ENCODE peak calls at places on chromosome 12, in five cellular contexts. W, C, B, S and X are unnamed samples.

GRCh38 chr12:4118601-4119156 is 154.9 kb upstream of the CCND2 start:
- DNase-seq in W (no peak), C (no peak), B (no peak), S (no peak), X (no peak)

GRCh38 chr12:24759155-24759554 is 189.7 kb downstream of the BCAT1 start:
- DNase-seq in W (no peak), C (no peak), B (no peak), S (no peak), X (no peak)

GRCh38 chr12:101695698-101696097 is 1.7 kb upstream of the CHPT1 start:
- DNase-seq in W (no peak), C (no peak), B (no peak), S (peak; percentile 53), X (no peak)

GRCh38 chr12:113271853-113272561 is 50.7 kb downstream of the TPCN1 start:
- DNase-seq in W (peak; percentile 85), C (peak; percentile 91), B (peak; percentile 37), S (no peak), X (peak; percentile 74)

GRCh38 chr12:21500786-21501257 is 613 bp downstream of the RECQL start:
- DNase-seq in W (no peak), C (no peak), B (no peak), S (no peak), X (no peak)

GRCh38 chr12:124379938-124380754 is 85.3 kb downstream of the RFLNA start:
- DNase-seq in W (peak; percentile 66), C (peak; percentile 81), B (no peak), S (peak; percentile 97), X (peak; percentile 71)

GRCh38 chr12:99984271-99985128 is at the start of gene ANKS1B:
- DNase-seq in W (peak; percentile 34), C (peak; percentile 38), B (no peak), S (peak; percentile 49), X (no peak)

GRCh38 chr12:28640519-28640918 is 450.3 kb downstream of the CCDC91 start:
- DNase-seq in W (no peak), C (no peak), B (no peak), S (no peak), X (no peak)

GRCh38 chr12:53983580-53984572 is 1.1 kb upstream of the HOXC10 start:
- DNase-seq in W (no peak), C (no peak), B (no peak), S (no peak), X (no peak)

GRCh38 chr12:121590476-121591143 is 9.8 kb upstream of the KDM2B start:
- DNase-seq in W (no peak), C (no peak), B (no peak), S (no peak), X (no peak)

GRCh38 chr12:16726879-16727278 is 120.9 kb upstream of the LMO3 start:
- DNase-seq in W (no peak), C (no peak), B (no peak), S (no peak), X (peak; percentile 39)

GRCh38 chr12:113222730-113223531 is 1.7 kb downstream of the TPCN1 start:
- DNase-seq in W (peak; percentile 62), C (peak; percentile 87), B (no peak), S (peak; percentile 89), X (peak; percentile 79)

GRCh38 chr12:12017798-12018197 is 52.9 kb upstream of the BCL2L14 start:
- DNase-seq in W (no peak), C (no peak), B (no peak), S (no peak), X (no peak)

GRCh38 chr12:8996682-8997405 is 7.5 kb downstream of the KLRG1 start:
- DNase-seq in W (no peak), C (no peak), B (no peak), S (no peak), X (no peak)

GRCh38 chr12:128811806-128812205 is 12.0 kb downstream of the SLC15A4 start:
- DNase-seq in W (no peak), C (no peak), B (no peak), S (no peak), X (no peak)

GRCh38 chr12:51907864-51908425 is 641 bp downstream of the ACVRL1 start:
- DNase-seq in W (no peak), C (peak; percentile 7), B (no peak), S (no peak), X (no peak)

DNA sequence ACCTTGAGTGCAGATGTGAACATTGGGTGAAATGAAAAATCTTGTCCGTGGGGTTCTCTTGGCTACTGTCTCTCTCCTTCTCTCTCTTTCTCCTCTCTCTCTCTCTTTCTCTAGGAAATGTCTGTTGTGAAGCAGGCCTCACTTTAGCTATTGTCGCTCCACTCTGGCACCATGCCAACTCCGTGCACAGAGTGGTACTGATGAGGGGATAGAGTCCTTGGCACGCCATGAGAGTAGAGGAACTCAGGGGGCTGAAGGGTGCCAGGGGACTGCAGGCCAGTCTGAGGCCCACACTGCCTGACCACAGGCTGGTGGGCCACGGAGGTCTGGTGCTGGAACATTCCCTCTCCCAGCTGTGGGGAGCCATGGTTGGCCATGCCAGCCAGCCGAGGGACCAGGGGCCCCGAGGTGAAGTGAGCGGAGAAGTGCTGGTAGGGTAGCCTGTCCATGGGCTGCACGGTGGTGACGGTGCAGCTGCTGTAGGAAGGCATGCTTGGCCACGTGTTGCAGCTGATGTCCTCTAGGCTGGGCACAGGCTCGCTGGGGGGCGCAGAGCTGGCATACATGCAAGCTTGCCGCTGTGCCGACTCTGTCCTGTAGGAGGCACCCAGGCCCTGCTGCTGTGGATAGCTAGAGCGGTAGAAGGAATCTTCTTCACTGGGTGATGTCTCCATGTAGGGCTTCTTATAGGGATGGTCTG is 50.4 kb downstream of the TBX5 start:
- DNase-seq in W (peak; percentile 46), C (no peak), B (no peak), S (peak; percentile 3), X (no peak)
- TF ChIP-seq CTCF in W (peak; percentile 57), C (no peak), B (no peak), S (peak; percentile 31), X (no peak)

DNA sequence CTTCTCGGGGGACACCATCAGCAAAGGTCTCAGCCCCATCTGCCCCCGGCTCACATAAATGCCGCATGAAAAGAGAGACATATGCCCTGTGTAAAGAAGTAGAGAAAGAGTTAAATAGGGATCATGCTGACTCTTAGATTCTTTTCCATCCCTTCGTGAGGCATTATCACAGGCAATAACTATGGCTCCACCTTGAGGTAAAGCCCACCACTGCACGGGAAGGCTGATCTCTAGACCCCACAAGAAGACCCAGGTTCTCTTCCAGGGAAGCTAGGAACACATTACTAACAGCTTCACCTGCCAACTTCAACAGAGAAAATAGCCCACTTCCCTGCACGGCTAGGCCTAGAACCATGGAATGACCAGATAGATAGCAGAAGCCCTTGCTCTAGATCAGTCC is 14.1 kb upstream of the NOP2 start:
- DNase-seq in W (no peak), C (no peak), B (no peak), S (no peak), X (no peak)
- TF ChIP-seq CTCF in W (peak; percentile 11), C (no peak), B (no peak), S (peak; percentile 29), X (no peak)

GRCh38 chr12:95481072-95481471 is 7.1 kb downstream of the METAP2 start:
- DNase-seq in W (no peak), C (no peak), B (no peak), S (no peak), X (no peak)
- TF ChIP-seq CTCF in W (no peak), C (no peak), B (no peak), S (no peak), X (no peak)

DNA sequence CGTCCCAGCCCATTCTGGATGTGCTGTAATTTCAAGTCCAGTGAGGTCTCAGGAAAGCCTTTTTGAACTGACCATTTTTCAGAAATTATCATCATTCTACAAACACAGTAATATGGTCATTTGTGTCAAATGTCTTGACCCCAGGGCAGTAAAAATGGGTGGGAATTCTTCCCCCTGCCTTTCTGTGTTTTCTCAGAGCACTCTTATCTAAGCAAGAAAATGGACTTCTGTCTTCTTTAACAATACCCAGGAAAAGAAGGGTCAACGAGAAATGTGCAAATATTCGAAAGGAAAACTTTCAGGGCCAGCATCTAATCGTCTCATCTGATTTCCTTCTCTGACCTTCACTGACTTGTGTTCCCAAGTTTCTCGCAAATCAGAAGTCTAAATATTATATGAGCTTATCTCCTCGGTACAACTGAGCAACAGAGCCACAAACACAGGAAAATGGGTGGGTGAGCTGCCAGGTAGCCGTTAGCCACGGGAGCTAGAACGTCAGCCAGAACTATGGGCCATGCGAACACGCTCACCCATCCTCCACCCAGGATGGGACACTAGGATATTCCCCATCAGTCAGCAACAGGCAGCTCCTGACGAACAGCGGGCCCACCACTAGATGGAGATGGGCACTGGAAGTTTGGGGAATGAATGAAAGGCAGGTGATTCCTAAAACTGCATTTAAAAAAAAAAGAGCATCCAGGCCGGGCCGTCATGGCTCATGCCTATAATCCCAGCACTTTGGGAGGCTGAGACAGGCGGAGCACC is 57.1 kb downstream of the VWF start:
- DNase-seq in W (no peak), C (peak; percentile 47), B (no peak), S (peak; percentile 75), X (no peak)
- TF ChIP-seq CTCF in W (peak; percentile 53), C (peak; percentile 35), B (peak; percentile 39), S (peak; percentile 68), X (no peak)

GRCh38 chr12:49069507-49070346 is at the start of gene RHEBL1:
- DNase-seq in W (peak; percentile 99), C (peak; percentile 99), B (peak; percentile 54), S (peak; percentile 98), X (peak; percentile 97)
- TF ChIP-seq CTCF in W (no peak), C (no peak), B (no peak), S (peak; percentile 38), X (no peak)